ENCODE peak calls at places on chromosome 19, in five cellular contexts. One of them, this sample, is unnamed.

GRCh38 chr19:36441339-36441738 is 22.9 kb upstream of the ZFP82 start:
- DNase-seq in ovary: no peak
- DNase-seq in A172: no peak
- DNase-seq in NCI-H446: no peak
- DNase-seq in NCI-H1694 treated with DMSO at 0.1 percent for 48 hours: no peak
- DNase-seq in this sample: no peak

GRCh38 chr19:22623841-22624221 is 10.3 kb upstream of the ZNF492 start:
- DNase-seq in ovary: no peak
- DNase-seq in A172: no peak
- DNase-seq in NCI-H446: no peak
- DNase-seq in NCI-H1694 treated with DMSO at 0.1 percent for 48 hours: no peak
- DNase-seq in this sample: no peak

GRCh38 chr19:49512970-49513745 is 697 bp downstream of the FCGRT start:
- DNase-seq in ovary: peak
- DNase-seq in A172: no peak
- DNase-seq in NCI-H446: no peak
- DNase-seq in NCI-H1694 treated with DMSO at 0.1 percent for 48 hours: no peak
- DNase-seq in this sample: no peak

GRCh38 chr19:14683439-14683838 is 6.4 kb upstream of the ZNF333 start:
- DNase-seq in ovary: no peak
- DNase-seq in A172: no peak
- DNase-seq in NCI-H446: no peak
- DNase-seq in NCI-H1694 treated with DMSO at 0.1 percent for 48 hours: no peak
- DNase-seq in this sample: no peak

GRCh38 chr19:32674153-32674958 is 624 bp downstream of the ANKRD27 start:
- DNase-seq in ovary: peak
- DNase-seq in A172: no peak
- DNase-seq in NCI-H446: no peak
- DNase-seq in NCI-H1694 treated with DMSO at 0.1 percent for 48 hours: no peak
- DNase-seq in this sample: no peak

GRCh38 chr19:35454663-35455062 is 6.6 kb downstream of the FFAR2 start:
- DNase-seq in ovary: no peak
- DNase-seq in A172: no peak
- DNase-seq in NCI-H446: no peak
- DNase-seq in NCI-H1694 treated with DMSO at 0.1 percent for 48 hours: no peak
- DNase-seq in this sample: no peak

GRCh38 chr19:34236035-34236793 is 18.1 kb upstream of the GARRE1 start:
- DNase-seq in ovary: peak
- DNase-seq in A172: no peak
- DNase-seq in NCI-H446: no peak
- DNase-seq in NCI-H1694 treated with DMSO at 0.1 percent for 48 hours: no peak
- DNase-seq in this sample: peak

GRCh38 chr19:42270346-42271044 is 1.4 kb downstream of the CIC start:
- DNase-seq in ovary: peak
- DNase-seq in A172: peak
- DNase-seq in NCI-H446: no peak
- DNase-seq in NCI-H1694 treated with DMSO at 0.1 percent for 48 hours: no peak
- DNase-seq in this sample: peak

GRCh38 chr19:8423821-8424223 is 10.7 kb downstream of the MARCHF2 start:
- DNase-seq in ovary: peak
- DNase-seq in A172: peak
- DNase-seq in NCI-H446: peak
- DNase-seq in NCI-H1694 treated with DMSO at 0.1 percent for 48 hours: no peak
- DNase-seq in this sample: peak

GRCh38 chr19:42140125-42140754 is 8.0 kb upstream of the POU2F2 start:
- DNase-seq in ovary: peak
- DNase-seq in A172: peak
- DNase-seq in NCI-H446: no peak
- DNase-seq in NCI-H1694 treated with DMSO at 0.1 percent for 48 hours: no peak
- DNase-seq in this sample: peak

GRCh38 chr19:40147693-40148347 is 43.4 kb upstream of the MAP3K10 start:
- DNase-seq in ovary: no peak
- DNase-seq in A172: peak
- DNase-seq in NCI-H446: no peak
- DNase-seq in NCI-H1694 treated with DMSO at 0.1 percent for 48 hours: no peak
- DNase-seq in this sample: peak

GRCh38 chr19:10717356-10718204 is at the start of gene DNM2:
- DNase-seq in ovary: peak
- DNase-seq in A172: peak
- DNase-seq in NCI-H446: peak
- DNase-seq in NCI-H1694 treated with DMSO at 0.1 percent for 48 hours: peak
- DNase-seq in this sample: peak

GRCh38 chr19:17997969-17998826 is 9.8 kb upstream of the ARRDC2 start:
- DNase-seq in ovary: no peak
- DNase-seq in A172: peak
- DNase-seq in NCI-H446: no peak
- DNase-seq in NCI-H1694 treated with DMSO at 0.1 percent for 48 hours: no peak
- DNase-seq in this sample: no peak

GRCh38 chr19:52665529-52665928 is 27.4 kb upstream of the ZNF83 start:
- DNase-seq in ovary: no peak
- DNase-seq in A172: peak
- DNase-seq in NCI-H446: no peak
- DNase-seq in NCI-H1694 treated with DMSO at 0.1 percent for 48 hours: no peak
- DNase-seq in this sample: peak

GRCh38 chr19:42242071-42242511 is 311 bp downstream of the GSK3A start:
- DNase-seq in ovary: no peak
- DNase-seq in A172: no peak
- DNase-seq in NCI-H446: no peak
- DNase-seq in NCI-H1694 treated with DMSO at 0.1 percent for 48 hours: no peak
- DNase-seq in this sample: no peak

GRCh38 chr19:19499272-19499995 is 15.9 kb downstream of the TSSK6 start:
- DNase-seq in ovary: no peak
- DNase-seq in A172: no peak
- DNase-seq in NCI-H446: no peak
- DNase-seq in NCI-H1694 treated with DMSO at 0.1 percent for 48 hours: no peak
- DNase-seq in this sample: no peak

GRCh38 chr19:37413243-37414084 is 42.6 kb downstream of the ZNF527 start:
- DNase-seq in ovary: no peak
- DNase-seq in A172: no peak
- DNase-seq in NCI-H446: no peak
- DNase-seq in NCI-H1694 treated with DMSO at 0.1 percent for 48 hours: no peak
- DNase-seq in this sample: no peak

GRCh38 chr19:19140476-19140875 is 2.2 kb upstream of the TMEM161A start:
- DNase-seq in ovary: no peak
- DNase-seq in A172: no peak
- DNase-seq in NCI-H446: no peak
- DNase-seq in NCI-H1694 treated with DMSO at 0.1 percent for 48 hours: no peak
- DNase-seq in this sample: no peak

GRCh38 chr19:18442941-18443340 is 5.0 kb upstream of the ISYNA1 start:
- DNase-seq in ovary: no peak
- DNase-seq in A172: no peak
- DNase-seq in NCI-H446: no peak
- DNase-seq in NCI-H1694 treated with DMSO at 0.1 percent for 48 hours: no peak
- DNase-seq in this sample: no peak

GRCh38 chr19:50362030-50362412 is 3.4 kb downstream of the NAPSA start:
- DNase-seq in ovary: no peak
- DNase-seq in A172: no peak
- DNase-seq in NCI-H446: no peak
- DNase-seq in NCI-H1694 treated with DMSO at 0.1 percent for 48 hours: no peak
- DNase-seq in this sample: no peak

GRCh38 chr19:4390017-4390861 is 10.1 kb downstream of the SH3GL1 start:
- DNase-seq in ovary: no peak
- DNase-seq in A172: no peak
- DNase-seq in NCI-H446: no peak
- DNase-seq in NCI-H1694 treated with DMSO at 0.1 percent for 48 hours: no peak
- DNase-seq in this sample: no peak

GRCh38 chr19:53659292-53659691 is 27.5 kb downstream of the DPRX start:
- DNase-seq in ovary: no peak
- DNase-seq in A172: peak
- DNase-seq in NCI-H446: no peak
- DNase-seq in NCI-H1694 treated with DMSO at 0.1 percent for 48 hours: no peak
- DNase-seq in this sample: peak

GRCh38 chr19:17001603-17002183 is 24.9 kb downstream of the CPAMD8 start:
- DNase-seq in ovary: no peak
- DNase-seq in A172: no peak
- DNase-seq in NCI-H446: no peak
- DNase-seq in NCI-H1694 treated with DMSO at 0.1 percent for 48 hours: no peak
- DNase-seq in this sample: no peak

GRCh38 chr19:32924200-32924599 is 47.6 kb downstream of the CEP89 start:
- DNase-seq in ovary: no peak
- DNase-seq in A172: peak
- DNase-seq in NCI-H446: no peak
- DNase-seq in NCI-H1694 treated with DMSO at 0.1 percent for 48 hours: no peak
- DNase-seq in this sample: no peak

GRCh38 chr19:13015361-13016231 is 20.3 kb downstream of the NFIX start:
- DNase-seq in ovary: no peak
- DNase-seq in A172: no peak
- DNase-seq in NCI-H446: no peak
- DNase-seq in NCI-H1694 treated with DMSO at 0.1 percent for 48 hours: no peak
- DNase-seq in this sample: peak

GRCh38 chr19:47891622-47891922 is 5.5 kb upstream of the SULT2A1 start:
- DNase-seq in ovary: no peak
- DNase-seq in A172: no peak
- DNase-seq in NCI-H446: no peak
- DNase-seq in NCI-H1694 treated with DMSO at 0.1 percent for 48 hours: no peak
- DNase-seq in this sample: no peak

GRCh38 chr19:14118165-14119051 is 846 bp upstream of the PRKACA start:
- DNase-seq in ovary: peak
- DNase-seq in A172: peak
- DNase-seq in NCI-H446: no peak
- DNase-seq in NCI-H1694 treated with DMSO at 0.1 percent for 48 hours: peak
- DNase-seq in this sample: no peak